ENCODE peak calls at places on chromosomes 12 and 14, in five cellular contexts. G, L, P, C and E are unnamed samples.

GRCh38 chr12:78898416-78898815 is 33.8 kb downstream of the SYT1 start:
- DNase-seq in G (no peak), L (no peak), P (no peak), C (peak), E (no peak)

GRCh38 chr12:120194226-120194533 is 335 bp downstream of the GCN1 start:
- DNase-seq in G (no peak), L (no peak), P (no peak), C (no peak), E (no peak)

GRCh38 chr12:95248095-95248494 is 30.5 kb downstream of the VEZT start:
- DNase-seq in G (no peak), L (no peak), P (no peak), C (no peak), E (no peak)

GRCh38 chr12:33634544-33634943 is 194.9 kb upstream of the SYT10 start:
- DNase-seq in G (no peak), L (no peak), P (no peak), C (no peak), E (no peak)

GRCh38 chr14:98916036-98916435 is 356.0 kb downstream of the BCL11B start:
- DNase-seq in G (no peak), L (no peak), P (no peak), C (no peak), E (no peak)

GRCh38 chr12:124681779-124682391 is 114.5 kb upstream of the NCOR2 start:
- DNase-seq in G (no peak), L (no peak), P (no peak), C (peak), E (peak)

GRCh38 chr12:1779783-1780182 is 40.6 kb upstream of the LRTM2 start:
- DNase-seq in G (no peak), L (no peak), P (no peak), C (no peak), E (no peak)

GRCh38 chr12:109741970-109742372 is 28.3 kb downstream of the FAM222A start:
- DNase-seq in G (peak), L (no peak), P (no peak), C (no peak), E (peak)

DNA sequence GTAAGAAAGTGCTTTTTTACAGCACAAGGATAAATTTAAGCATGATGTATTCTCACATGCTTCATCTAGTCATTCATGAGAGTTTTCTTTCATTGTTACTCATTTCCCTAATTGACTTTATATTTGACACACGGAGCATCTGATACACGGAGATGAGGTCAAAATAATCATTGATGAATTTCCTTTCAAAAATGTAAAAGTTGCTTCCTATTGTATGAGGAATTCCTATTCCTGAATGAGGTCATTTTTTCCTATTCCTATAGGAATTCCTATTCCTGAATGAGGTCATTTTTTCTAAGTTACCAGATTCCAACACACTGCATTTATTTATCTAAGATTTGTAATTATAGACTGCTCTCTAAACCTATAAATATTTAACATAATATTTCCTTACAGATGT is 316.7 kb upstream of the KITLG start:
- DNase-seq in G (no peak), L (no peak), P (no peak), C (no peak), E (no peak)
- TF ChIP-seq CTCF in G (no peak), L (no peak), P (no peak), C (no peak), E (no peak)

DNA sequence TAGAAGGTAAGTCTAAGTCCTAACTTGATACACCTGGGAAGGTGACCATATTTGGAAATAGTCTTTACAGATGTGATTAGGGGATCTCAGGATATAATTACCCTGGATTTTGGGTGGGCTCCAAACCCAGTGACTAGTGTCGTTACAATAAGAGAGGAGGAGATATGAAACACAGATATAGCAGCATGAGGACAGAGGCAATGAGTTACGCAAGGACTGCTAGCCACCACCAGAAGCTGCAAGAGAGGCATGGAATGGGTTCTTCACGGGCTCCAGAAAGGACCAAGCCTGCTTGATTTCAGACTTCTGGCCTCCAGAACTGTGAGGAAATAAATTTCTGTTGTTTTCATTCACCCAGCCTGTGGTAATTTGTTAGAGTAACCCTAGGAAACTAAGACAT is 28.6 kb downstream of the FGFR1OP2 start:
- DNase-seq in G (no peak), L (peak), P (no peak), C (no peak), E (no peak)
- TF ChIP-seq CTCF in G (no peak), L (no peak), P (no peak), C (no peak), E (no peak)

DNA sequence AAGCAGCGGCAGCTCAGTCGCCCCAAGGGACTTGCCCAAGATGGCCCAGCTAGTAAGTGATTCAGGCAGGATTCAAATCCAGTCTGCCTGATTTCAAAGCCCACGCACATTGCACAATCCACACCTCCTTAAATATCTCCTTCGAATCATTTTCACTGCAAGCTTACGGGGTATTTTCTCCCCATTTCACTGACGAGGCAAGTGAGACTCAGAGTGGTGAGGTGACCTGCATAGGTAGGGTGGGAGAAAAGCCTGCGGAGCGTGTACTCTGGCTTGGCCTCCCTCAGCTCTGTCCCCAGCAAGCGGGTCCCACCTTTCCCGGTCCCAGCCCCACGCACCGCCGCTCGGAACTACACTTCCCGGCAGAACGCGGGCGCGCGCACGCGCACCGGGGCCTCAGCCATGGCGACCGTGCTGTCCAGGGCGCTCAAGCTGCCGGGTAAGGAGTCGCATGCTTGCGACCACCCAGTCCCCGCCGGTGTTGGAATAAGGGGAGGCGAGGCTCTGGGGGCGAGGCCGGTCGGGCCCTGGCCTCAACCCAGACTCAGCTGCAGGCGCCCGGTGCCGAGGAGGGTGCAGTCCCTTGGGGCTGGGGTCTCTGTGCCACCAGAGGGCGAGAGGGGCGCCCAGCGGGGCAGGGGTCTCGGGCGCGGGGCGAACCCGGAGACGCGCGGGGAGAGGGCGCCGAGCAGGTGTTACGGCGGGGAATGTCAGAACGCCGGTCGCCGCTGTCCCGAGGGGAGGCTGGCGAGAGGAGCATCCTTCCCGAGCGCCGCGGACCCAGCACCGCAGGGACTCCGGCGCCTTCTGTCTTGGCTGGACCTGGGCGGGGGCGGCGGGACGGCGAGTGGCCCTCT is at the start of gene FAM234B:
- DNase-seq in G (peak), L (peak), P (peak), C (peak), E (peak)
- TF ChIP-seq CTCF in G (no peak), L (no peak), P (no peak), C (peak), E (no peak)

GRCh38 chr12:133225527-133225926 is 10.2 kb downstream of the ANHX start:
- DNase-seq in G (no peak), L (no peak), P (no peak), C (no peak), E (no peak)
- TF ChIP-seq CTCF in G (no peak), L (no peak), P (no peak), C (no peak), E (no peak)

DNA sequence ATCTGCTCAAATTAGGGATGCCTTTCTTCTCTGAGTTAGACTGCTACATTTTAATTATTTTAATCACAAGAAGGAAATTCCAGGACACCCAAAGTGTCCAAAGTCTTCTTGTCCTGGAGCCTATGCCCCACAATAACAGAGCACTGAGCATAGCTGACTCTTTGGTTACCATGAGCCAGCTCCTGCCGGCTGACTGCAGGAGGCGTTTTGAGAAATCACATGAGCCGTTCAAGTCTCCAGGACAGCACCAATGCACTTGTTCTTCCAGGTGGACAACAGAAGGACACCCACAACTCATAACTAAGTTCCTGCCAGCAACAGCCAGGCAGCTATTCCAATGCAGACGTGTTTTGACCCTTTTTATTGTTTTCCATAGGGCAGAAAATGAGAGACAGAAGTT is 46.0 kb upstream of the SRSF5 start:
- DNase-seq in G (no peak), L (no peak), P (no peak), C (no peak), E (no peak)
- TF ChIP-seq CTCF in G (no peak), L (no peak), P (no peak), C (no peak), E (no peak)